ENCODE peak calls at places on chromosomes 13 and 19, in ten cellular contexts. One of them, this sample, is unnamed.

GRCh38 chr13:49641810-49642291 is 13.5 kb downstream of the ARL11 start:
- DNase-seq in uterus: no peak
- DNase-seq in GM10248: no peak
- DNase-seq in fibroblast of mammary gland: peak
- DNase-seq in GM12864: no peak
- DNase-seq in activated CD8-positive, alpha-beta T cell treated with anti-CD3 and anti-CD28 coated beads for 36 hours: no peak
- DNase-seq in HL-60: peak
- DNase-seq in fibroblast of villous mesenchyme: peak
- DNase-seq in transverse colon: peak
- DNase-seq in endodermal cell: no peak
- DNase-seq in this sample: peak

GRCh38 chr19:28619842-28620429 is 593.0 kb downstream of the UQCRFS1 start:
- DNase-seq in uterus: no peak
- DNase-seq in GM10248: no peak
- DNase-seq in fibroblast of mammary gland: no peak
- DNase-seq in GM12864: no peak
- DNase-seq in activated CD8-positive, alpha-beta T cell treated with anti-CD3 and anti-CD28 coated beads for 36 hours: no peak
- DNase-seq in HL-60: no peak
- DNase-seq in fibroblast of villous mesenchyme: no peak
- DNase-seq in transverse colon: no peak
- DNase-seq in endodermal cell: no peak
- DNase-seq in this sample: no peak

GRCh38 chr13:112971288-112971643 is 2.3 kb downstream of the MCF2L start:
- DNase-seq in uterus: no peak
- DNase-seq in GM10248: no peak
- DNase-seq in fibroblast of mammary gland: no peak
- DNase-seq in GM12864: no peak
- DNase-seq in activated CD8-positive, alpha-beta T cell treated with anti-CD3 and anti-CD28 coated beads for 36 hours: no peak
- DNase-seq in HL-60: no peak
- DNase-seq in fibroblast of villous mesenchyme: no peak
- DNase-seq in transverse colon: peak
- DNase-seq in endodermal cell: no peak
- DNase-seq in this sample: no peak

GRCh38 chr13:30178976-30179375 is 128.4 kb downstream of the KATNAL1 start:
- DNase-seq in uterus: no peak
- DNase-seq in GM10248: no peak
- DNase-seq in fibroblast of mammary gland: no peak
- DNase-seq in GM12864: no peak
- DNase-seq in activated CD8-positive, alpha-beta T cell treated with anti-CD3 and anti-CD28 coated beads for 36 hours: no peak
- DNase-seq in HL-60: no peak
- DNase-seq in fibroblast of villous mesenchyme: no peak
- DNase-seq in transverse colon: no peak
- DNase-seq in endodermal cell: no peak
- DNase-seq in this sample: no peak

GRCh38 chr13:106376411-106377112 is 158.9 kb downstream of the EFNB2 start:
- DNase-seq in uterus: peak
- DNase-seq in GM10248: no peak
- DNase-seq in fibroblast of mammary gland: peak
- DNase-seq in GM12864: no peak
- DNase-seq in activated CD8-positive, alpha-beta T cell treated with anti-CD3 and anti-CD28 coated beads for 36 hours: peak
- DNase-seq in HL-60: no peak
- DNase-seq in fibroblast of villous mesenchyme: peak
- DNase-seq in transverse colon: no peak
- DNase-seq in endodermal cell: peak
- DNase-seq in this sample: no peak

GRCh38 chr13:109783447-109783814 is 3.0 kb downstream of the IRS2 start:
- DNase-seq in uterus: no peak
- DNase-seq in GM10248: no peak
- DNase-seq in fibroblast of mammary gland: no peak
- DNase-seq in GM12864: no peak
- DNase-seq in activated CD8-positive, alpha-beta T cell treated with anti-CD3 and anti-CD28 coated beads for 36 hours: no peak
- DNase-seq in HL-60: no peak
- DNase-seq in fibroblast of villous mesenchyme: no peak
- DNase-seq in transverse colon: no peak
- DNase-seq in endodermal cell: peak
- DNase-seq in this sample: peak

GRCh38 chr13:33169273-33169980 is 116.1 kb downstream of the STARD13 start:
- DNase-seq in uterus: no peak
- DNase-seq in GM10248: no peak
- DNase-seq in fibroblast of mammary gland: peak
- DNase-seq in GM12864: no peak
- DNase-seq in activated CD8-positive, alpha-beta T cell treated with anti-CD3 and anti-CD28 coated beads for 36 hours: no peak
- DNase-seq in HL-60: no peak
- DNase-seq in fibroblast of villous mesenchyme: peak
- DNase-seq in transverse colon: no peak
- DNase-seq in endodermal cell: no peak
- DNase-seq in this sample: no peak

GRCh38 chr13:106498571-106498970 is 36.9 kb downstream of the EFNB2 start:
- DNase-seq in uterus: no peak
- DNase-seq in GM10248: no peak
- DNase-seq in fibroblast of mammary gland: no peak
- DNase-seq in GM12864: no peak
- DNase-seq in activated CD8-positive, alpha-beta T cell treated with anti-CD3 and anti-CD28 coated beads for 36 hours: no peak
- DNase-seq in HL-60: peak
- DNase-seq in fibroblast of villous mesenchyme: no peak
- DNase-seq in transverse colon: no peak
- DNase-seq in endodermal cell: no peak
- DNase-seq in this sample: no peak

GRCh38 chr13:60583196-60583908 is 186.3 kb downstream of the TDRD3 start:
- DNase-seq in uterus: peak
- DNase-seq in GM10248: no peak
- DNase-seq in fibroblast of mammary gland: peak
- DNase-seq in GM12864: no peak
- DNase-seq in activated CD8-positive, alpha-beta T cell treated with anti-CD3 and anti-CD28 coated beads for 36 hours: no peak
- DNase-seq in HL-60: peak
- DNase-seq in fibroblast of villous mesenchyme: peak
- DNase-seq in transverse colon: no peak
- DNase-seq in endodermal cell: peak
- DNase-seq in this sample: peak

GRCh38 chr13:21894703-21895699 is 224.1 kb downstream of the FGF9 start:
- DNase-seq in uterus: no peak
- DNase-seq in GM10248: no peak
- DNase-seq in fibroblast of mammary gland: no peak
- DNase-seq in GM12864: no peak
- DNase-seq in activated CD8-positive, alpha-beta T cell treated with anti-CD3 and anti-CD28 coated beads for 36 hours: no peak
- DNase-seq in HL-60: no peak
- DNase-seq in fibroblast of villous mesenchyme: peak
- DNase-seq in transverse colon: no peak
- DNase-seq in endodermal cell: no peak
- DNase-seq in this sample: no peak

GRCh38 chr19:1261863-1262686 is 7.1 kb upstream of the CIRBP start:
- DNase-seq in uterus: peak
- DNase-seq in GM10248: no peak
- DNase-seq in fibroblast of mammary gland: peak
- DNase-seq in GM12864: no peak
- DNase-seq in activated CD8-positive, alpha-beta T cell treated with anti-CD3 and anti-CD28 coated beads for 36 hours: peak
- DNase-seq in HL-60: no peak
- DNase-seq in fibroblast of villous mesenchyme: no peak
- DNase-seq in transverse colon: peak
- DNase-seq in endodermal cell: peak
- DNase-seq in this sample: peak

GRCh38 chr19:3520166-3521103 is 14.3 kb downstream of the FZR1 start:
- DNase-seq in uterus: no peak
- DNase-seq in GM10248: no peak
- DNase-seq in fibroblast of mammary gland: no peak
- DNase-seq in GM12864: no peak
- DNase-seq in activated CD8-positive, alpha-beta T cell treated with anti-CD3 and anti-CD28 coated beads for 36 hours: no peak
- DNase-seq in HL-60: no peak
- DNase-seq in fibroblast of villous mesenchyme: no peak
- DNase-seq in transverse colon: no peak
- DNase-seq in endodermal cell: peak
- DNase-seq in this sample: no peak

GRCh38 chr13:98175823-98176222 is 1.2 kb downstream of the RNF113B start:
- DNase-seq in uterus: no peak
- DNase-seq in GM10248: no peak
- DNase-seq in fibroblast of mammary gland: no peak
- DNase-seq in GM12864: no peak
- DNase-seq in activated CD8-positive, alpha-beta T cell treated with anti-CD3 and anti-CD28 coated beads for 36 hours: no peak
- DNase-seq in HL-60: no peak
- DNase-seq in fibroblast of villous mesenchyme: peak
- DNase-seq in transverse colon: no peak
- DNase-seq in endodermal cell: no peak
- DNase-seq in this sample: no peak

GRCh38 chr13:99971576-99972189 is at the start of gene ZIC5:
- DNase-seq in uterus: no peak
- DNase-seq in GM10248: no peak
- DNase-seq in fibroblast of mammary gland: no peak
- DNase-seq in GM12864: no peak
- DNase-seq in activated CD8-positive, alpha-beta T cell treated with anti-CD3 and anti-CD28 coated beads for 36 hours: no peak
- DNase-seq in HL-60: no peak
- DNase-seq in fibroblast of villous mesenchyme: no peak
- DNase-seq in transverse colon: no peak
- DNase-seq in endodermal cell: peak
- DNase-seq in this sample: no peak

GRCh38 chr19:56138069-56138468 is 3.0 kb upstream of the ZNF444 start:
- DNase-seq in uterus: no peak
- DNase-seq in GM10248: no peak
- DNase-seq in fibroblast of mammary gland: no peak
- DNase-seq in GM12864: no peak
- DNase-seq in activated CD8-positive, alpha-beta T cell treated with anti-CD3 and anti-CD28 coated beads for 36 hours: no peak
- DNase-seq in HL-60: no peak
- DNase-seq in fibroblast of villous mesenchyme: peak
- DNase-seq in transverse colon: no peak
- DNase-seq in endodermal cell: no peak
- DNase-seq in this sample: no peak

GRCh38 chr13:20514866-20515265 is 10.8 kb downstream of the CRYL1 start:
- DNase-seq in uterus: no peak
- DNase-seq in GM10248: no peak
- DNase-seq in fibroblast of mammary gland: no peak
- DNase-seq in GM12864: no peak
- DNase-seq in activated CD8-positive, alpha-beta T cell treated with anti-CD3 and anti-CD28 coated beads for 36 hours: no peak
- DNase-seq in HL-60: no peak
- DNase-seq in fibroblast of villous mesenchyme: no peak
- DNase-seq in transverse colon: no peak
- DNase-seq in endodermal cell: no peak
- DNase-seq in this sample: no peak
- TF ChIP-seq CTCF in uterus: no peak
- TF ChIP-seq CTCF in GM10248: no peak
- TF ChIP-seq CTCF in fibroblast of mammary gland: no peak
- TF ChIP-seq CTCF in GM12864: no peak
- TF ChIP-seq CTCF in activated CD8-positive, alpha-beta T cell treated with anti-CD3 and anti-CD28 coated beads for 36 hours: no peak
- TF ChIP-seq CTCF in HL-60: no peak
- TF ChIP-seq CTCF in fibroblast of villous mesenchyme: no peak
- TF ChIP-seq CTCF in transverse colon: no peak
- TF ChIP-seq CTCF in endodermal cell: no peak
- TF ChIP-seq CTCF in this sample: no peak

DNA sequence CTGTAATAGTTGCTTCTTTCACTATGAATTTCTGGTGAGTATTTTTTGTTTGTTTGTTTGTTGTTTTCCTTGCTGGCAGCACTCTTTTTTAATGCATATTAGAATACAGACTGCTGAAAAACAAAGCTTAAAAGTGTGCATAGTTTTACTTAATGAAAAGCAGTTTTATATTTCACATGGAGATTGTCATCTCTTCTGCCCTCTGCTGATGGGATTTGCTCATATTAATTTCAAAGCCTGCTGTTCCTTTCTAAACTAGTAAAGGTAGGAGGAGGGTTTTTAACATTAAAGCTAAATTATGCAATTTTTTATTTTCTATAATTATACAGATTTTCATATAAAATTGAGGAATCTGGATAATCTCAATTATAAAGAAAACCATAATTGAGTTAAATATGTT is 692.6 kb upstream of the SLITRK1 start:
- DNase-seq in uterus: no peak
- DNase-seq in GM10248: no peak
- DNase-seq in fibroblast of mammary gland: peak
- DNase-seq in GM12864: no peak
- DNase-seq in activated CD8-positive, alpha-beta T cell treated with anti-CD3 and anti-CD28 coated beads for 36 hours: no peak
- DNase-seq in HL-60: no peak
- DNase-seq in fibroblast of villous mesenchyme: no peak
- DNase-seq in transverse colon: no peak
- DNase-seq in endodermal cell: no peak
- DNase-seq in this sample: no peak
- TF ChIP-seq CTCF in uterus: no peak
- TF ChIP-seq CTCF in GM10248: no peak
- TF ChIP-seq CTCF in fibroblast of mammary gland: peak
- TF ChIP-seq CTCF in GM12864: no peak
- TF ChIP-seq CTCF in activated CD8-positive, alpha-beta T cell treated with anti-CD3 and anti-CD28 coated beads for 36 hours: no peak
- TF ChIP-seq CTCF in HL-60: no peak
- TF ChIP-seq CTCF in fibroblast of villous mesenchyme: no peak
- TF ChIP-seq CTCF in transverse colon: no peak
- TF ChIP-seq CTCF in endodermal cell: peak
- TF ChIP-seq CTCF in this sample: no peak

DNA sequence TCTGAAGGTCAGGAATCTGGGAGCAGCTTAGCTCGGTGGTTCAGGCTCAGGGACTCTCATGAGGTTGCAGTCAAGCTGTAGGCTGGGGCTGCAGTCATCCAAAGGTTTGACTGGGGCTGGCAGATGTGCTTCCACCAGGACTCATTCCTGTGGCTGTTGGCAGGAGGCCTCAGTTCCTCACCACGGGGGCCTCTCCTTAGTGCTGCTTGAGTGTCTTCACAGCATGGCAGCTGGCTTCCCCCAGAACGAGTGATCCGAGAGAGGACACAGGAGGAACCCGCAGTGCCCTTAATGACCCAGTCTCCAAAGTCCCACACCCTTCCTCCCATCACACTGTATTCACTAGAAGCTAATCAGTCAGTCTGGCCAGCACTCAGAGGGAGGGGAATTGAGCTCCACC is 38.7 kb upstream of the EHD2 start:
- DNase-seq in uterus: no peak
- DNase-seq in GM10248: no peak
- DNase-seq in fibroblast of mammary gland: no peak
- DNase-seq in GM12864: no peak
- DNase-seq in activated CD8-positive, alpha-beta T cell treated with anti-CD3 and anti-CD28 coated beads for 36 hours: no peak
- DNase-seq in HL-60: no peak
- DNase-seq in fibroblast of villous mesenchyme: no peak
- DNase-seq in transverse colon: no peak
- DNase-seq in endodermal cell: no peak
- DNase-seq in this sample: no peak
- TF ChIP-seq CTCF in uterus: no peak
- TF ChIP-seq CTCF in GM10248: no peak
- TF ChIP-seq CTCF in fibroblast of mammary gland: no peak
- TF ChIP-seq CTCF in GM12864: no peak
- TF ChIP-seq CTCF in activated CD8-positive, alpha-beta T cell treated with anti-CD3 and anti-CD28 coated beads for 36 hours: no peak
- TF ChIP-seq CTCF in HL-60: no peak
- TF ChIP-seq CTCF in fibroblast of villous mesenchyme: no peak
- TF ChIP-seq CTCF in transverse colon: no peak
- TF ChIP-seq CTCF in endodermal cell: no peak
- TF ChIP-seq CTCF in this sample: no peak

DNA sequence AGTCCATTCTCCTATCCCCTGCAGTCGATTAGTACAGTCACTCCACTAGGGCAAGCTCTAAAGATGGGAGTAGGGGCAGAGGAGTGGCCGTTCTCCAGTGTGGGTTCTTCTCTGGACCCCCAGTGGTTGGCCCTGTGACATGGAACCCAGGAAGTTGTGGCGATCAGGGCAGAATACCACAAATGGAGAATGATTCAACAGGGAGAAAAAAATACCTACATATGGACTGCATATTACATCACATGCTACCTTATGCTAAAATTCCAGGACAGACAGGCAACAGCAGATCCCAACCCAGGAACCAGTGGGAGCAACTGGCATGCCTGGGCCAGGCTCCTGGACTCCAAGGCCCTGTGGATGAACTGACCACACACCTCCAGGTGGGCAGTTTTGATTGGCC is 20.4 kb downstream of the POU2F2 start:
- DNase-seq in uterus: no peak
- DNase-seq in GM10248: no peak
- DNase-seq in fibroblast of mammary gland: peak
- DNase-seq in GM12864: no peak
- DNase-seq in activated CD8-positive, alpha-beta T cell treated with anti-CD3 and anti-CD28 coated beads for 36 hours: no peak
- DNase-seq in HL-60: no peak
- DNase-seq in fibroblast of villous mesenchyme: no peak
- DNase-seq in transverse colon: no peak
- DNase-seq in endodermal cell: no peak
- DNase-seq in this sample: no peak
- TF ChIP-seq CTCF in uterus: no peak
- TF ChIP-seq CTCF in GM10248: no peak
- TF ChIP-seq CTCF in fibroblast of mammary gland: no peak
- TF ChIP-seq CTCF in GM12864: no peak
- TF ChIP-seq CTCF in activated CD8-positive, alpha-beta T cell treated with anti-CD3 and anti-CD28 coated beads for 36 hours: no peak
- TF ChIP-seq CTCF in HL-60: no peak
- TF ChIP-seq CTCF in fibroblast of villous mesenchyme: no peak
- TF ChIP-seq CTCF in transverse colon: no peak
- TF ChIP-seq CTCF in endodermal cell: no peak
- TF ChIP-seq CTCF in this sample: no peak